ENCODE peak calls at places on chromosomes 7 and 10, in nine cellular contexts. N is HCT116, H is NB4, Y is adrenal gland, W is IMR-90, R is H54, L is stomach, Q is uterus, Z is heart left ventricle. B is an unnamed sample.

GRCh38 chr7:158821173-158822021 is 7.9 kb downstream of the ESYT2 start:
- DNase-seq in N (peak), H (peak), Y (no peak), W (peak), R (no peak), L (no peak), Q (no peak), Z (no peak), B (no peak)

GRCh38 chr7:115038158-115038557 is 116.3 kb downstream of the MDFIC start:
- DNase-seq in N (no peak), H (no peak), Y (no peak), W (no peak), R (no peak), L (no peak), Q (no peak), Z (no peak), B (no peak)

GRCh38 chr10:114519306-114519669 is 115.0 kb upstream of the AFAP1L2 start:
- DNase-seq in N (peak), H (no peak), Y (no peak), W (no peak), R (no peak), L (peak), Q (no peak), Z (no peak), B (peak)

GRCh38 chr7:290554-291301 is 758 bp downstream of the FOXL3 start:
- DNase-seq in N (no peak), H (no peak), Y (no peak), W (no peak), R (no peak), L (no peak), Q (no peak), Z (no peak), B (peak)

GRCh38 chr7:2175514-2175913 is 57.2 kb downstream of the MAD1L1 start:
- DNase-seq in N (no peak), H (no peak), Y (peak), W (peak), R (peak), L (no peak), Q (peak), Z (peak), B (peak)

GRCh38 chr10:60944159-60944909 is at the start of gene RHOBTB1:
- DNase-seq in N (no peak), H (no peak), Y (peak), W (peak), R (peak), L (peak), Q (peak), Z (peak), B (peak)

GRCh38 chr7:73828107-73828803 is 2.5 kb upstream of the CLDN4 start:
- DNase-seq in N (peak), H (peak), Y (peak), W (peak), R (peak), L (peak), Q (no peak), Z (no peak), B (no peak)

GRCh38 chr7:151432658-151433521 is 7.1 kb downstream of the CRYGN start:
- DNase-seq in N (no peak), H (peak), Y (no peak), W (no peak), R (no peak), L (no peak), Q (no peak), Z (no peak), B (no peak)

GRCh38 chr7:141754939-141755338 is 9.0 kb upstream of the TAS2R3 start:
- DNase-seq in N (no peak), H (peak), Y (no peak), W (no peak), R (no peak), L (no peak), Q (no peak), Z (no peak), B (no peak)

GRCh38 chr7:23016345-23017253 is 2.7 kb upstream of the HYCC1 start:
- DNase-seq in N (no peak), H (no peak), Y (no peak), W (no peak), R (no peak), L (no peak), Q (no peak), Z (no peak), B (no peak)

GRCh38 chr10:324593-324992 is 189.3 kb downstream of the ZMYND11 start:
- DNase-seq in N (no peak), H (no peak), Y (no peak), W (no peak), R (no peak), L (no peak), Q (no peak), Z (no peak), B (no peak)

GRCh38 chr10:68052463-68052862 is 22.6 kb downstream of the HERC4 start:
- DNase-seq in N (no peak), H (peak), Y (no peak), W (peak), R (no peak), L (no peak), Q (no peak), Z (no peak), B (no peak)

DNA sequence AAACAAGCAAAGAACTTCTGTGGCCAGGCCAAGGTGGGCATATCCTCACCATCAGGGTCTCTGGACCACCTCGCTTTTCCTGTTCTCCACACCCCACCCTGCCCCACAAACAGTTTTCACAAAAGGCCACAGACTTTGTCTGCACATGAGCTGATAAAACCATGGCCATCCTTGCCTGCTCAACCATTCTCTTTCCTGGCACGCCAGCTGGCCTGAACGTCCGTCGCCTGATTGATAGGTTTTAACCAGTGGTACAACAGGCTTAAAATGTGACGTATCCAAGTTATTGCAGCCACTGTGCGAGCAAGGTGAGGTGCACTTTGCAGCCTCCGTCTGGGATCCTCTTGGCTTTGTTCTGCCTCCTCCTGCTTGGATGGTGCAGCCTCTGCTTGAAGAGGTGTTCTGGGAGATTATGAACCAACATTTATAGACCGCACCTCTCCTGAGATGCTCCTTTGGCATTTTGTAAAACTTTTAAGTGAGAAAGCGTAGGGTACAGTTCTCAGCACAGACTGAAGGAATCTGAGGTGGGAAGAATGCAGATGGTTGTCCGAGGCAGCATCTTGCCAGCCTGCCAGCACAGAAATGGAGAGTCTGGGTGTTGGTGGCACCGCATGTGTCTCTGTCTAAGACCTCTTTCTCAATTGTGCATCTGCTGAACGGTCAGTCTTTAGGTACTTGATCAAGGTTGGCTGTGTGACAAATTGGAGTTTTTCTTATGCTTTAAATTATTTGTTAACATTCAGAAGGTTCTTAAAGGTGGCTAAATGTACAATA is 288.3 kb downstream of the CELF2 start:
- DNase-seq in N (no peak), H (no peak), Y (no peak), W (no peak), R (no peak), L (no peak), Q (no peak), Z (no peak), B (no peak)
- TF ChIP-seq POLR2A in N (no peak), H (no peak), Y (no peak), W (no peak), R (no peak), L (no peak), Q (no peak), Z (no peak), B (no peak)

GRCh38 chr7:55190511-55191160 is 171.8 kb downstream of the EGFR start:
- DNase-seq in N (no peak), H (no peak), Y (no peak), W (no peak), R (no peak), L (no peak), Q (no peak), Z (no peak), B (no peak)

GRCh38 chr7:55189878-55190436 is 171.1 kb downstream of the EGFR start:
- DNase-seq in N (no peak), H (no peak), Y (no peak), W (no peak), R (no peak), L (no peak), Q (no peak), Z (peak), B (no peak)

GRCh38 chr7:55187701-55188491 is 169.1 kb downstream of the EGFR start:
- DNase-seq in N (no peak), H (no peak), Y (no peak), W (no peak), R (no peak), L (no peak), Q (peak), Z (peak), B (no peak)

GRCh38 chr7:55189447-55189760 is 170.6 kb downstream of the EGFR start:
- DNase-seq in N (no peak), H (no peak), Y (no peak), W (no peak), R (no peak), L (no peak), Q (no peak), Z (no peak), B (no peak)

GRCh38 chr7:55188590-55189446 is 170.0 kb downstream of the EGFR start:
- DNase-seq in N (no peak), H (no peak), Y (no peak), W (no peak), R (no peak), L (peak), Q (no peak), Z (no peak), B (no peak)
- TF ChIP-seq POLR2A in N (no peak), H (no peak), Y (no peak), W (no peak), R (no peak), L (no peak), Q (no peak), Z (no peak), B (no peak)

GRCh38 chr7:100539436-100540006 is 518 bp downstream of the AGFG2 start:
- DNase-seq in N (no peak), H (peak), Y (no peak), W (no peak), R (no peak), L (no peak), Q (no peak), Z (no peak), B (no peak)
- TF ChIP-seq POLR2A in N (no peak), H (no peak), Y (no peak), W (no peak), R (no peak), L (no peak), Q (no peak), Z (no peak), B (no peak)

DNA sequence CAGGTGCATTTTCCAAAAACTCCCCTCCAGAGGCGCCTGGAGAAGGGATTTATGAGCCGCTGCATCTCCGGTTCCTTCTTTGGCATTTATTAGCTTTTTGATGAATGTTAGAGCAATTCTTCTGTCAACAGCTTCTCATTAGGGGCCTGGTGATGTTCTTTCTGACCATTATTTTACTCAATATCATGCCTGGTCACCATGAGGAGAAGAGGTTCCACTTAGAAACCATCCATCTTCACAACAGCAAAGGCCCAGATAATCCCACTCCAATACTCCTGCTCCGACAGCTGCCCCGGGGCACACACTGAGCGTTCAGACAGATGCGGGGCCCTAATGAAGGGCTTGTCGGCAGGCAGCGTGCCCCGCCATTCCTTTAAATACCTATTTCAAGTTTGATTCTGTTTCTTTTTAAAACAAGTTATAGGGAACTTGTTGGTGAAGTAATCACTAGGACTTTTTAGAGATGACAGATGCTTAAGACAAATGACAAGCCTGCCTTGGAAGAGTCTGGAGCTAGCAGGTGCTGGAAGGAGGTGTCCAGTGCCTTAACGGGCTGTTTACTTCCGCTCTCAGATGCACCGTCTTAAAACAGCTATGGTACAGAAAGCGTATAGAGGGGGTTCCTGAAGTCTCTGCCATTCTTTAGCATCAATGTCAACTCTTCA is 31.7 kb downstream of the ECHDC3 start:
- DNase-seq in N (no peak), H (no peak), Y (no peak), W (no peak), R (no peak), L (no peak), Q (no peak), Z (no peak), B (no peak)
- TF ChIP-seq POLR2A in N (no peak), H (no peak), Y (no peak), W (no peak), R (no peak), L (no peak), Q (no peak), Z (no peak), B (no peak)

GRCh38 chr7:32891046-32891799 is at the start of gene KBTBD2:
- DNase-seq in N (peak), H (peak), Y (peak), W (peak), R (peak), L (peak), Q (peak), Z (peak), B (peak)

GRCh38 chr7:32892521-32893224 is 1.1 kb upstream of the KBTBD2 start:
- DNase-seq in N (peak), H (peak), Y (peak), W (peak), R (peak), L (peak), Q (peak), Z (peak), B (peak)

GRCh38 chr7:32891800-32892520 is 400 bp upstream of the KBTBD2 start:
- DNase-seq in N (peak), H (peak), Y (peak), W (peak), R (peak), L (peak), Q (peak), Z (peak), B (peak)

GRCh38 chr7:32890010-32890552 is 1.5 kb downstream of the KBTBD2 start:
- DNase-seq in N (no peak), H (peak), Y (no peak), W (peak), R (no peak), L (no peak), Q (no peak), Z (no peak), B (no peak)

DNA sequence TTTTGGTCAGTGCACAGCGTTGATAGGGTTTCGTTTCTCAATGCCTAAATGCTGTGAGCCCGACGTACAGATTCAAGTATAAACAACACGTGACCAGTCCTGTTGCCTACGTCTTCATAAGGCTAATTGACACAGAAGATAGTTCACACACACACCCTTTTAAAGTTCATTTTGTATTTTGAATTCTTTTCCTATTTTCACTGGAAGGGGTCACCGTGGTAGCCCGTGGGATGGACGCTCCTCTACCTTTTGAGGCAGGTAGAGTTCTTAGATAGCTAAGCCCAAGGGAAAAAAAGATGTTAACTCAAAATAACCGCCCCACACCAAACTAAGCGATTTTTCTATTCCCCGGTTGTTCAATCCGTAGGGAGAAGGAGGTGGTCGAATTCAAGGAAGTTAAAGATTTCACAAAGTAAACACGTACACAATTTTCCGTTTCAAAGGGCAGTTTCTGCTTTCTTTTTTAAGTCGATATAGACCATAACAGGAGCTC is 961 bp downstream of the KBTBD2 start:
- DNase-seq in N (peak), H (peak), Y (no peak), W (peak), R (no peak), L (no peak), Q (no peak), Z (no peak), B (no peak)
- TF ChIP-seq POLR2A in N (no peak), H (no peak), Y (no peak), W (peak), R (no peak), L (no peak), Q (peak), Z (no peak), B (no peak)

GRCh38 chr7:5594616-5595544 is 171.2 kb upstream of the TNRC18 start:
- DNase-seq in N (no peak), H (peak), Y (no peak), W (peak), R (peak), L (no peak), Q (peak), Z (peak), B (no peak)
- TF ChIP-seq POLR2A in N (no peak), H (peak), Y (no peak), W (no peak), R (peak), L (no peak), Q (no peak), Z (no peak), B (no peak)

GRCh38 chr10:72260215-72260587 is 13.5 kb upstream of the DDIT4 start:
- DNase-seq in N (no peak), H (no peak), Y (no peak), W (no peak), R (no peak), L (peak), Q (no peak), Z (peak), B (no peak)

GRCh38 chr10:72259491-72260214 is 14.1 kb upstream of the DDIT4 start:
- DNase-seq in N (no peak), H (peak), Y (no peak), W (peak), R (no peak), L (no peak), Q (no peak), Z (no peak), B (no peak)

GRCh38 chr10:72258617-72259016 is 15.1 kb upstream of the DDIT4 start:
- DNase-seq in N (no peak), H (no peak), Y (no peak), W (no peak), R (no peak), L (no peak), Q (no peak), Z (no peak), B (no peak)

GRCh38 chr10:72261323-72262018 is 12.3 kb upstream of the DDIT4 start:
- DNase-seq in N (no peak), H (peak), Y (no peak), W (no peak), R (no peak), L (peak), Q (no peak), Z (no peak), B (no peak)

DNA sequence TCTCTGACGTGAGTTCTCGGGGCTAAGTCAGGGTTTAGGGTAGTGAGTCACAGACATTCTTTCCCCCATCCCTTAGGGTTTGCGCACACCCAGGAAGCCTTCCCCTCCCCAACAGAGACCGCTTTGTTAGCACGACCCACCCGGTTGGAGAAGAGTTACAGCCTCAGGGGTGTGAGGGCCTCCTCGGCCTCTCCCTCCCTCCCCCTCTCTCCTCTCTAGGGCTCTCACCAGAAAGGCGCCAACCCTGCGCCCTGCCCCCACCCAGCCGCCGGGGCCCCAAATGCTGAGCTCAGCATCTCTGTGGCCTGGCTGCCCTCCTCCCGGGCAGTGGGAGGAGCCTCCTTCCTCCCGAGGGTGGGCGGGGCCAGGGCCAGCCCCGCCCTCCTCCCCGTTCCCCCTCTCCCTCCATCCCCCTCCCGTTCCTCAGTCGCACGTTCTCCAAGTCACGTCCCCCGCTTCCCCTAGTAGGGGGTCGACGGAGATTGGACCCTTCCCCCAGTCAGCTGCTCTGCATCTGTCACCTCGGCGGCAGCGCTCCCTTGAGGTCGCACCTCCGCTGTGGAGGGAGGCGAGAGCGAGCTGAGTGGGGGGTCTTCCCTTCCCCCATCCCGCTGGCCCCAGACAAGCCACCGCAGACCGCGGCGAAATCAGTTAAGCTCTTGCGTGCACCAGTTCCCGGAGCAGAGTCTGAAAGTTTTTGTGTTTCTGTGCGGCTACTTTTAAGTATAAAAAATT is 13.0 kb upstream of the DDIT4 start:
- DNase-seq in N (no peak), H (peak), Y (peak), W (peak), R (peak), L (peak), Q (peak), Z (peak), B (peak)
- TF ChIP-seq POLR2A in N (no peak), H (peak), Y (no peak), W (no peak), R (no peak), L (no peak), Q (peak), Z (no peak), B (no peak)

GRCh38 chr10:70053896-70054641 is 1.4 kb downstream of the MACROH2A2 start:
- DNase-seq in N (peak), H (no peak), Y (no peak), W (no peak), R (no peak), L (no peak), Q (no peak), Z (peak), B (no peak)

GRCh38 chr10:70051878-70052277 is 768 bp upstream of the MACROH2A2 start:
- DNase-seq in N (no peak), H (no peak), Y (no peak), W (no peak), R (no peak), L (no peak), Q (no peak), Z (no peak), B (no peak)

GRCh38 chr10:70053212-70053895 is 708 bp downstream of the MACROH2A2 start:
- DNase-seq in N (no peak), H (no peak), Y (no peak), W (no peak), R (no peak), L (no peak), Q (no peak), Z (peak), B (no peak)

GRCh38 chr10:70054902-70055301 is 2.3 kb downstream of the MACROH2A2 start:
- DNase-seq in N (no peak), H (no peak), Y (no peak), W (no peak), R (no peak), L (no peak), Q (no peak), Z (no peak), B (no peak)

GRCh38 chr10:70052462-70053211 is at the start of gene MACROH2A2:
- DNase-seq in N (peak), H (no peak), Y (peak), W (peak), R (no peak), L (peak), Q (peak), Z (peak), B (peak)
- TF ChIP-seq POLR2A in N (no peak), H (no peak), Y (no peak), W (no peak), R (no peak), L (no peak), Q (no peak), Z (no peak), B (no peak)